ENCODE peak calls at places on chromosomes 3 and 15, in seven cellular contexts. Q is esophagus squamous epithelium; Y is activated CD8-positive, alpha-beta T cell treated with anti-CD3 and anti-CD28 coated beads, Interleukin-2, amount 10 ng/mL, durations not matched to agents 7 days and 5 days; T is GF-D8; C is stimulated activated CD8-positive, alpha-beta memory T cell treated with anti-CD3 and anti-CD28 coated beads, Interleukin-7, amount 100 ng/mL, for 1 hour; V is kidney tubule cell; L is NAMALWA. W is an unnamed sample.

GRCh38 chr15:74277245-74277644 is 41.1 kb downstream of the CCDC33 start:
- DNase-seq in V (no peak), C (no peak), Q (no peak), T (no peak), Y (no peak), L (no peak), W (no peak)

GRCh38 chr15:100301905-100302431 is 39.8 kb downstream of the ADAMTS17 start:
- DNase-seq in C (no peak), T (no peak), Y (no peak), Q (no peak), V (no peak), L (no peak), W (no peak)

GRCh38 chr3:55620361-55621025 is 133.4 kb upstream of the WNT5A start:
- DNase-seq in Y (no peak), T (no peak), C (no peak), Q (no peak), L (no peak), V (no peak), W (no peak)

GRCh38 chr15:73374599-73374998 is 5.8 kb upstream of the HCN4 start:
- DNase-seq in T (no peak), V (no peak), Y (no peak), C (no peak), Q (no peak), L (no peak), W (no peak)

GRCh38 chr15:27808182-27808581 is 290.9 kb downstream of the OCA2 start:
- DNase-seq in Q (no peak), C (no peak), V (no peak), L (no peak), Y (no peak), T (no peak), W (no peak)

GRCh38 chr15:99322643-99323405 is 71.5 kb downstream of the LRRC28 start:
- DNase-seq in Y (no peak), C (no peak), V (no peak), T (no peak), Q (no peak), L (no peak), W (no peak)

GRCh38 chr3:72679540-72680198 is 168.6 kb downstream of the SHQ1 start:
- DNase-seq in C (no peak), L (no peak), Q (no peak), V (peak), T (no peak), Y (no peak), W (no peak)

GRCh38 chr3:37520802-37521350 is 340.8 kb upstream of the CTDSPL start:
- DNase-seq in T (no peak), V (no peak), L (no peak), Q (no peak), C (no peak), Y (no peak), W (no peak)

GRCh38 chr15:35986072-35986666 is 440.2 kb upstream of the DPH6 start:
- DNase-seq in Q (no peak), Y (no peak), T (no peak), L (no peak), C (no peak), V (no peak), W (no peak)

GRCh38 chr3:64575211-64575844 is 112.5 kb downstream of the ADAMTS9 start:
- DNase-seq in L (peak), Q (no peak), T (no peak), C (no peak), Y (no peak), V (peak), W (no peak)

GRCh38 chr3:39101022-39101689 is 6.3 kb downstream of the GORASP1 start:
- DNase-seq in V (peak), Q (no peak), C (no peak), Y (peak), T (no peak), L (peak), W (no peak)

GRCh38 chr3:30689202-30689641 is 82.8 kb downstream of the TGFBR2 start:
- DNase-seq in V (peak), T (no peak), Y (no peak), Q (no peak), L (no peak), C (no peak), W (peak)

W was measured in NCI-H526 treated with DMSO at 0.1 percent for 48 hours.